ENCODE peak calls at places on chromosomes 7 and 10, in nine cellular contexts. L is neural progenitor cell, M is right cardiac atrium, I is psoas muscle, C is coronary artery, Q is IMR-90, D is uterus, A is tibial nerve, W is PC-9. N is an unnamed sample.

GRCh38 chr10:7409732-7410168 is 1.1 kb downstream of the SFMBT2 start:
- DNase-seq in L (peak; percentile 26), M (no peak), I (no peak), C (no peak), Q (no peak), D (peak; percentile 20), A (no peak), W (no peak), N (no peak)

GRCh38 chr10:123203393-123204126 is 49.4 kb downstream of the BUB3 start:
- DNase-seq in L (no peak), M (no peak), I (no peak), C (no peak), Q (no peak), D (no peak), A (no peak), W (peak; percentile 80), N (peak; percentile 16)

GRCh38 chr7:114084381-114085312 is 165.8 kb upstream of the PPP1R3A start:
- DNase-seq in L (peak; percentile 72), M (peak; percentile 57), I (peak; percentile 39), C (no peak), Q (no peak), D (peak; percentile 50), A (peak; percentile 41), W (no peak), N (no peak)

GRCh38 chr10:821322-821721 is 110.2 kb downstream of the LARP4B start:
- DNase-seq in L (no peak), M (no peak), I (no peak), C (no peak), Q (peak; percentile 10), D (no peak), A (no peak), W (no peak), N (no peak)

GRCh38 chr7:93592588-93593266 is 18.2 kb upstream of the CALCR start:
- DNase-seq in L (no peak), M (no peak), I (no peak), C (no peak), Q (no peak), D (no peak), A (no peak), W (no peak), N (no peak)

GRCh38 chr10:88243847-88244730 is 339.0 kb downstream of the RNLS start:
- DNase-seq in L (no peak), M (peak; percentile 88), I (peak; percentile 57), C (peak; percentile 84), Q (peak; percentile 87), D (peak; percentile 77), A (no peak), W (no peak), N (no peak)

GRCh38 chr10:52805414-52806285 is 33.1 kb upstream of the MBL2 start:
- DNase-seq in L (no peak), M (no peak), I (no peak), C (no peak), Q (no peak), D (no peak), A (no peak), W (no peak), N (no peak)

GRCh38 chr7:27108390-27109127 is 6.1 kb upstream of the HOXA2 start:
- DNase-seq in L (peak; percentile 83), M (peak; percentile 55), I (peak; percentile 80), C (no peak), Q (peak; percentile 88), D (no peak), A (no peak), W (no peak), N (no peak)

GRCh38 chr7:16694806-16695205 is 48.8 kb downstream of the BZW2 start:
- DNase-seq in L (no peak), M (no peak), I (no peak), C (no peak), Q (no peak), D (no peak), A (no peak), W (no peak), N (no peak)

DNA sequence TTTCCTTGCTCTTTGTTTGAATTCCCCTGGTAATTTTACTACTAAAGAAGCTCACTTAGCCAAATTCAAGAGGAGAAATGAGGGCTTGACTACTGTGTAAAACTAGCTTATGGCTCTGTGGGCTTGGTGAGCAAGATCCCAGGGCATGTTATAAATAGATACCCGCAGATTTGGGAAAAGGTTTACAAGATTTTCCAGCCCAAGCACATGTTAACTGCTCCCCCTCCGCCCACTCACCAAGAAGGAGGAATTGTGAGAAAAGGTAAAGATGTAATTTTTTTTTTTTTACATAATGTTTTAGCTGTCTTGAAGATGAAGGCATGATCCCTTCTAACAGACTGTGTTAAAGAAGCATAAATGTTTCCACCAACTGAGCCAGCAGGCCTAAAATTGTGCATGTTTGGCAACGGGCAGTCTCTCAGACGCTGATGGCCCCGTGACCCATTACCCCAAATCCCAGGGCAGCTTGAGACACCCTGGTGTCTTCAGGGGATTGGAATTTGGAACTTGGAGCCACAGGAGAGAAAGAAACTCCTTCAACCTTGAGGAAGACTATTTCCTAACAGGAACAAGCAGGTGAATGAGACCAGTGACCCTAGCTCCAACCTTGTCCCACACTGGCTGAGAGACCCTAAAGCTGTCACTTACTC is 429.8 kb upstream of the CELF2 start:
- DNase-seq in L (no peak), M (no peak), I (no peak), C (no peak), Q (no peak), D (no peak), A (no peak), W (no peak), N (no peak)
- H3K27ac ChIP-seq in L (no peak overlapping the region), M (no peak overlapping the region), I (no peak overlapping the region), C (peak overlapping the region; percentile 16), Q (no peak overlapping the region), D (no peak overlapping the region), A (no peak overlapping the region), W (no peak overlapping the region), N (no peak overlapping the region)

GRCh38 chr7:44196450-44196872 is 4.3 kb upstream of the YKT6 start:
- DNase-seq in L (peak; percentile 64), M (no peak), I (no peak), C (no peak), Q (peak; percentile 54), D (no peak), A (peak; percentile 29), W (no peak), N (no peak)

GRCh38 chr7:44195901-44196300 is 4.9 kb upstream of the YKT6 start:
- DNase-seq in L (no peak), M (no peak), I (no peak), C (no peak), Q (peak; percentile 14), D (no peak), A (no peak), W (no peak), N (no peak)

GRCh38 chr7:44194562-44195145 is 5.4 kb upstream of the GCK start:
- DNase-seq in L (no peak), M (no peak), I (no peak), C (no peak), Q (no peak), D (no peak), A (no peak), W (no peak), N (no peak)

GRCh38 chr7:44200699-44201461 is at the start of gene YKT6:
- DNase-seq in L (peak; percentile 95), M (peak; percentile 93), I (peak; percentile 91), C (peak; percentile 93), Q (peak; percentile 93), D (peak; percentile 91), A (peak; percentile 83), W (peak; percentile 97), N (peak; percentile 88)

GRCh38 chr7:44197487-44197886 is 3.3 kb upstream of the YKT6 start:
- DNase-seq in L (no peak), M (no peak), I (no peak), C (no peak), Q (no peak), D (no peak), A (no peak), W (no peak), N (no peak)
- H3K27ac ChIP-seq in L (no peak overlapping the region), M (no peak overlapping the region), I (no peak overlapping the region), C (no peak overlapping the region), Q (no peak overlapping the region), D (no peak overlapping the region), A (no peak overlapping the region), W (no peak overlapping the region), N (no peak overlapping the region)

DNA sequence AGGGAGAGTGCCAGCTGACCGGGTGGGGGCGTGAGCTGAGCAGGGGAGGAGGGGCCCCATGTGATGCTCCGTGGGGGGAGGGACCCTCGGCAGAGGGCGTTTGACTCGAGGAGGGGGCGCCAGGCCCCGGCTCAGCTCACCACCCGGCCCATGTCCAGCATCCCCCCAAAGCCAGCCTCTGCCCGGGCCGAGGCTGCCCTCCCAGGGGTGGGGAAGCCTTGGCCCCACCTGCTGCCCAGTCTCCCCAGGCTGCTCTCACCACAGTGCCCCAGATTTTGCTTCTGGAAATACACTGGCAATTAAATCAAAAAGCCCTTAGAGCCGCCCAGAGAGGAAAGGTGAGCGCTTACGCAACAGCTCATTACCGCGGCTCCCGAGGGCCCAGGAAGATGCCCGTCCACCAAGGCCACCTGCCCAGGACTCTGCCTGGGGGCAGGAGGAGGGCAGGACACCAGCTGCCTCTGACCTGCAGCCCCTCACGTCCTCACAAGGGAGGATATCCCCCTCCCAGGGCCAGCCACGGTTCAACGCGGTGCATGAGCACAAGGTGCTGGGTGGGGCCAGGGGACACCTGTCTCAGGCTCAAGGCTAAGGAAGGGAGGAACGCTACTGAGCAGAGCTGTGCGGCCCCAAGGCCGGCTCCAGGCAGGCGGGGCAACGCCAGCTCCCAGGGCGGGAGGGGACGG is 70.0 kb upstream of the INPP5A start:
- DNase-seq in L (no peak), M (no peak), I (peak; percentile 10), C (no peak), Q (no peak), D (no peak), A (no peak), W (peak; percentile 47), N (no peak)
- H3K27ac ChIP-seq in L (no peak overlapping the region), M (no peak overlapping the region), I (no peak overlapping the region), C (peak overlapping the region; percentile 96), Q (no peak overlapping the region), D (peak overlapping the region; percentile 92), A (peak overlapping the region; percentile 94), W (no peak overlapping the region), N (no peak overlapping the region)

DNA sequence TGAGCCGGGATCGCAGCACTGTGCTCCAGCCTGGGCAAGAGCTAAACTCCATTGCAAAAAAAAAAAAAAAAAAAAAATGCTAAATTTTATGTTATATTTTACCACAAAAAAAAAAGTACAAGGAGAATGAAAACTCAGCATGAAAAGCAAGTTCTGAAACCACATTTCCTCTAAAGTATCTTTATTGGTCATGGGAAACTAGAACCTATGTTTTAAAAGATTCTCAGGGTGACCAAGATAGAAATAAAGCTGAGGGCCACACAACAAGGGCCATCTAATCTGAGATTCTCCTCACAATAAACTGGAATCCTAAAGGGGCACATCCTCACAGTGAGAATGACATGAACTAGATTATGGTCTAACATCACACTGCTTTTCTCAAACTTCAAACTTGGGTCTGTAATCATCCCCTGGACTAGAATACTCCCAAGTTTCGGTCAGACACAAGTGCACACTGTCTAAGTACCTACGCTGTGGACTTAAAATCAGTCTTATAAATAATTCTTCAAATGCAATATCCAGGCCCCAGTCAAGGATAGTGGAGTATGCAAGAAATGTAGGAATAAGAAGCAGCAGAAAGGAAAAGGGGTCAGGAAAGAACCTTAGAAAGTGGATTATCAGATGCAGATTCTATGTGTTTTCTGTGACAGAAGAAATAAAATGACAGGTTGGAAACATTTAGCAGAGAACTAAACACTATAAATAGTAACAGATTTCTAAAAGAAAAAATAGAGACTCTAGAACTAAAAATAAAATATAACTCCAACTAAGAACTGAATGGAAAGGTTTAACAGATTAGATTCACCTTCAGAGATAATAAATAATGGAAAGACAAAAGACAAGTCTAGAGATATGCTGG is 49.9 kb downstream of the COA1 start:
- DNase-seq in L (no peak), M (no peak), I (no peak), C (no peak), Q (no peak), D (no peak), A (no peak), W (no peak), N (no peak)
- H3K27ac ChIP-seq in L (no peak overlapping the region), M (no peak overlapping the region), I (no peak overlapping the region), C (peak overlapping the region; percentile 38), Q (no peak overlapping the region), D (peak overlapping the region; percentile 17), A (no peak overlapping the region), W (peak overlapping the region; percentile 1), N (no peak overlapping the region)

GRCh38 chr7:151694441-151694827 is 174.7 kb upstream of the RHEB start:
- DNase-seq in L (no peak), M (no peak), I (no peak), C (no peak), Q (no peak), D (no peak), A (no peak), W (no peak), N (no peak)
- H3K27ac ChIP-seq in L (no peak overlapping the region), M (peak overlapping the region; percentile 80), I (peak overlapping the region; percentile 84), C (peak overlapping the region; percentile 58), Q (no peak overlapping the region), D (no peak overlapping the region), A (peak overlapping the region; percentile 60), W (peak overlapping the region; percentile 54), N (no peak overlapping the region)

N was measured in epithelial cell of prostate.